ENCODE peak calls at places on chromosome 2, in ten cellular contexts. One of them, this sample, is unnamed.
A peak's percentile ranks its signal among the peaks of the same experiment; 100 is the strongest.

GRCh38 chr2:128464456-128464855 is 145.8 kb upstream of the HS6ST1 start:
- DNase-seq in cardiac fibroblast: no peak
- DNase-seq in epithelial cell of esophagus: no peak
- DNase-seq in body of pancreas: no peak
- DNase-seq in stomach: no peak
- DNase-seq in fibroblast of lung: no peak
- DNase-seq in HepG2: no peak
- DNase-seq in GM12865: no peak
- DNase-seq in right lobe of liver: no peak
- DNase-seq in transverse colon: no peak
- DNase-seq in this sample: no peak

GRCh38 chr2:44291281-44292248 is 16.3 kb downstream of the SLC3A1 start:
- DNase-seq in epithelial cell of esophagus: peak; percentile 90
- DNase-seq in cardiac fibroblast: peak; percentile 73
- DNase-seq in body of pancreas: peak; percentile 84
- DNase-seq in stomach: peak; percentile 84
- DNase-seq in transverse colon: peak; percentile 75
- DNase-seq in fibroblast of lung: peak; percentile 64
- DNase-seq in HepG2: peak; percentile 95
- DNase-seq in GM12865: peak; percentile 11
- DNase-seq in right lobe of liver: peak; percentile 82
- DNase-seq in this sample: peak; percentile 76

GRCh38 chr2:105478670-105479069 is 79.8 kb upstream of the FHL2 start:
- DNase-seq in transverse colon: no peak
- DNase-seq in GM12865: no peak
- DNase-seq in right lobe of liver: no peak
- DNase-seq in stomach: no peak
- DNase-seq in body of pancreas: no peak
- DNase-seq in cardiac fibroblast: no peak
- DNase-seq in fibroblast of lung: no peak
- DNase-seq in epithelial cell of esophagus: no peak
- DNase-seq in HepG2: no peak
- DNase-seq in this sample: no peak

GRCh38 chr2:118239284-118239683 is 151.0 kb downstream of the INSIG2 start:
- DNase-seq in epithelial cell of esophagus: no peak
- DNase-seq in GM12865: no peak
- DNase-seq in right lobe of liver: no peak
- DNase-seq in transverse colon: no peak
- DNase-seq in body of pancreas: no peak
- DNase-seq in stomach: no peak
- DNase-seq in fibroblast of lung: no peak
- DNase-seq in cardiac fibroblast: no peak
- DNase-seq in HepG2: no peak
- DNase-seq in this sample: no peak

GRCh38 chr2:217798743-217799552 is 203.8 kb downstream of the TNS1 start:
- DNase-seq in stomach: peak; percentile 26
- DNase-seq in HepG2: no peak
- DNase-seq in cardiac fibroblast: no peak
- DNase-seq in fibroblast of lung: no peak
- DNase-seq in transverse colon: peak; percentile 32
- DNase-seq in epithelial cell of esophagus: no peak
- DNase-seq in GM12865: peak; percentile 60
- DNase-seq in right lobe of liver: no peak
- DNase-seq in body of pancreas: peak; percentile 9
- DNase-seq in this sample: no peak

GRCh38 chr2:224613543-224614317 is 28.6 kb upstream of the CUL3 start:
- DNase-seq in transverse colon: no peak
- DNase-seq in stomach: no peak
- DNase-seq in fibroblast of lung: no peak
- DNase-seq in right lobe of liver: no peak
- DNase-seq in body of pancreas: no peak
- DNase-seq in epithelial cell of esophagus: no peak
- DNase-seq in HepG2: no peak
- DNase-seq in cardiac fibroblast: no peak
- DNase-seq in GM12865: no peak
- DNase-seq in this sample: no peak

GRCh38 chr2:201855356-201855755 is 49.0 kb downstream of the CDK15 start:
- DNase-seq in stomach: no peak
- DNase-seq in fibroblast of lung: no peak
- DNase-seq in GM12865: no peak
- DNase-seq in transverse colon: no peak
- DNase-seq in right lobe of liver: no peak
- DNase-seq in HepG2: no peak
- DNase-seq in body of pancreas: no peak
- DNase-seq in epithelial cell of esophagus: no peak
- DNase-seq in cardiac fibroblast: no peak
- DNase-seq in this sample: peak; percentile 25

GRCh38 chr2:101307503-101307902 is 998 bp downstream of the RNF149 start:
- DNase-seq in fibroblast of lung: no peak
- DNase-seq in cardiac fibroblast: no peak
- DNase-seq in epithelial cell of esophagus: peak; percentile 61
- DNase-seq in HepG2: no peak
- DNase-seq in stomach: no peak
- DNase-seq in right lobe of liver: no peak
- DNase-seq in transverse colon: no peak
- DNase-seq in GM12865: peak; percentile 16
- DNase-seq in body of pancreas: no peak
- DNase-seq in this sample: no peak

GRCh38 chr2:230823264-230823964 is 41.3 kb upstream of the ITM2C start:
- DNase-seq in transverse colon: no peak
- DNase-seq in body of pancreas: no peak
- DNase-seq in epithelial cell of esophagus: no peak
- DNase-seq in fibroblast of lung: no peak
- DNase-seq in cardiac fibroblast: no peak
- DNase-seq in HepG2: no peak
- DNase-seq in stomach: no peak
- DNase-seq in right lobe of liver: no peak
- DNase-seq in GM12865: no peak
- DNase-seq in this sample: no peak

GRCh38 chr2:166900700-166901099 is 12.4 kb downstream of the XIRP2 start:
- DNase-seq in epithelial cell of esophagus: peak; percentile 36
- DNase-seq in transverse colon: no peak
- DNase-seq in HepG2: peak; percentile 67
- DNase-seq in stomach: no peak
- DNase-seq in right lobe of liver: no peak
- DNase-seq in body of pancreas: no peak
- DNase-seq in fibroblast of lung: peak; percentile 49
- DNase-seq in cardiac fibroblast: peak; percentile 6
- DNase-seq in GM12865: peak; percentile 30
- DNase-seq in this sample: no peak
- H3K4me3 ChIP-seq in epithelial cell of esophagus: no peak overlapping the region
- H3K4me3 ChIP-seq in transverse colon: no peak overlapping the region
- H3K4me3 ChIP-seq in HepG2: no peak overlapping the region
- H3K4me3 ChIP-seq in stomach: no peak overlapping the region
- H3K4me3 ChIP-seq in right lobe of liver: no peak overlapping the region
- H3K4me3 ChIP-seq in body of pancreas: no peak overlapping the region
- H3K4me3 ChIP-seq in fibroblast of lung: no peak overlapping the region
- H3K4me3 ChIP-seq in cardiac fibroblast: no peak overlapping the region
- H3K4me3 ChIP-seq in GM12865: no peak overlapping the region
- H3K4me3 ChIP-seq in this sample: no peak overlapping the region

GRCh38 chr2:43075054-43075593 is 151.3 kb downstream of the ZFP36L2 start:
- DNase-seq in cardiac fibroblast: peak; percentile 96
- DNase-seq in fibroblast of lung: peak; percentile 98
- DNase-seq in body of pancreas: peak; percentile 54
- DNase-seq in GM12865: no peak
- DNase-seq in right lobe of liver: no peak
- DNase-seq in stomach: peak; percentile 64
- DNase-seq in transverse colon: peak; percentile 55
- DNase-seq in HepG2: peak; percentile 76
- DNase-seq in epithelial cell of esophagus: peak; percentile 96
- DNase-seq in this sample: peak; percentile 98
- TF ChIP-seq CTCF in cardiac fibroblast: peak; percentile 21
- TF ChIP-seq CTCF in fibroblast of lung: no peak
- TF ChIP-seq CTCF in body of pancreas: no peak
- TF ChIP-seq CTCF in GM12865: no peak
- TF ChIP-seq CTCF in right lobe of liver: no peak
- TF ChIP-seq CTCF in stomach: no peak
- TF ChIP-seq CTCF in transverse colon: no peak
- TF ChIP-seq CTCF in HepG2: no peak
- TF ChIP-seq CTCF in epithelial cell of esophagus: no peak
- TF ChIP-seq CTCF in this sample: peak; percentile 40

GRCh38 chr2:64698668-64699444 is 45.1 kb upstream of the SERTAD2 start:
- DNase-seq in fibroblast of lung: peak; percentile 80
- DNase-seq in transverse colon: no peak
- DNase-seq in GM12865: peak; percentile 82
- DNase-seq in right lobe of liver: no peak
- DNase-seq in cardiac fibroblast: peak; percentile 58
- DNase-seq in HepG2: peak; percentile 72
- DNase-seq in stomach: no peak
- DNase-seq in body of pancreas: no peak
- DNase-seq in epithelial cell of esophagus: peak; percentile 71
- DNase-seq in this sample: peak; percentile 86
- H3K4me3 ChIP-seq in fibroblast of lung: no peak overlapping the region
- H3K4me3 ChIP-seq in transverse colon: no peak overlapping the region
- H3K4me3 ChIP-seq in GM12865: peak overlapping the region; percentile 29
- H3K4me3 ChIP-seq in right lobe of liver: no peak overlapping the region
- H3K4me3 ChIP-seq in cardiac fibroblast: no peak overlapping the region
- H3K4me3 ChIP-seq in HepG2: no peak overlapping the region
- H3K4me3 ChIP-seq in stomach: no peak overlapping the region
- H3K4me3 ChIP-seq in body of pancreas: no peak overlapping the region
- H3K4me3 ChIP-seq in epithelial cell of esophagus: no peak overlapping the region
- H3K4me3 ChIP-seq in this sample: no peak overlapping the region

GRCh38 chr2:191758420-191759199 is 80.7 kb downstream of the NABP1 start:
- DNase-seq in body of pancreas: peak; percentile 46
- DNase-seq in epithelial cell of esophagus: peak; percentile 89
- DNase-seq in transverse colon: peak; percentile 48
- DNase-seq in right lobe of liver: peak; percentile 57
- DNase-seq in cardiac fibroblast: peak; percentile 45
- DNase-seq in stomach: peak; percentile 58
- DNase-seq in fibroblast of lung: peak; percentile 26
- DNase-seq in GM12865: peak; percentile 80
- DNase-seq in HepG2: peak; percentile 71
- DNase-seq in this sample: peak; percentile 18
- TF ChIP-seq CTCF in body of pancreas: peak; percentile 39
- TF ChIP-seq CTCF in epithelial cell of esophagus: peak; percentile 91
- TF ChIP-seq CTCF in transverse colon: peak; percentile 42
- TF ChIP-seq CTCF in right lobe of liver: peak; percentile 44
- TF ChIP-seq CTCF in cardiac fibroblast: peak; percentile 69
- TF ChIP-seq CTCF in stomach: no peak
- TF ChIP-seq CTCF in fibroblast of lung: peak; percentile 28
- TF ChIP-seq CTCF in GM12865: peak; percentile 87
- TF ChIP-seq CTCF in HepG2: peak; percentile 89
- TF ChIP-seq CTCF in this sample: peak; percentile 44

GRCh38 chr2:102483086-102483485 is 10.1 kb downstream of the SLC9A4 start:
- DNase-seq in GM12865: no peak
- DNase-seq in transverse colon: no peak
- DNase-seq in cardiac fibroblast: no peak
- DNase-seq in epithelial cell of esophagus: no peak
- DNase-seq in HepG2: no peak
- DNase-seq in right lobe of liver: no peak
- DNase-seq in fibroblast of lung: no peak
- DNase-seq in body of pancreas: no peak
- DNase-seq in stomach: no peak
- DNase-seq in this sample: no peak

GRCh38 chr2:102488063-102488462 is 15.0 kb downstream of the SLC9A4 start:
- DNase-seq in GM12865: no peak
- DNase-seq in transverse colon: peak; percentile 62
- DNase-seq in HepG2: no peak
- DNase-seq in fibroblast of lung: peak; percentile 79
- DNase-seq in stomach: peak; percentile 58
- DNase-seq in cardiac fibroblast: peak; percentile 32
- DNase-seq in epithelial cell of esophagus: peak; percentile 98
- DNase-seq in right lobe of liver: no peak
- DNase-seq in body of pancreas: no peak
- DNase-seq in this sample: peak; percentile 73

GRCh38 chr2:102484310-102485061 is 11.5 kb downstream of the SLC9A4 start:
- DNase-seq in stomach: no peak
- DNase-seq in HepG2: no peak
- DNase-seq in transverse colon: no peak
- DNase-seq in right lobe of liver: no peak
- DNase-seq in epithelial cell of esophagus: no peak
- DNase-seq in cardiac fibroblast: no peak
- DNase-seq in GM12865: no peak
- DNase-seq in body of pancreas: no peak
- DNase-seq in fibroblast of lung: no peak
- DNase-seq in this sample: no peak

GRCh38 chr2:102486941-102487702 is 14.1 kb downstream of the SLC9A4 start:
- DNase-seq in body of pancreas: no peak
- DNase-seq in epithelial cell of esophagus: peak; percentile 80
- DNase-seq in fibroblast of lung: no peak
- DNase-seq in stomach: no peak
- DNase-seq in GM12865: no peak
- DNase-seq in right lobe of liver: no peak
- DNase-seq in transverse colon: no peak
- DNase-seq in cardiac fibroblast: no peak
- DNase-seq in HepG2: no peak
- DNase-seq in this sample: no peak

GRCh38 chr2:102485151-102485769 is 12.2 kb downstream of the SLC9A4 start:
- DNase-seq in fibroblast of lung: peak; percentile 45
- DNase-seq in HepG2: no peak
- DNase-seq in GM12865: no peak
- DNase-seq in body of pancreas: no peak
- DNase-seq in stomach: no peak
- DNase-seq in epithelial cell of esophagus: no peak
- DNase-seq in right lobe of liver: no peak
- DNase-seq in cardiac fibroblast: no peak
- DNase-seq in transverse colon: no peak
- DNase-seq in this sample: no peak
- H3K4me3 ChIP-seq in fibroblast of lung: no peak overlapping the region
- H3K4me3 ChIP-seq in HepG2: no peak overlapping the region
- H3K4me3 ChIP-seq in GM12865: no peak overlapping the region
- H3K4me3 ChIP-seq in body of pancreas: no peak overlapping the region
- H3K4me3 ChIP-seq in stomach: no peak overlapping the region
- H3K4me3 ChIP-seq in epithelial cell of esophagus: no peak overlapping the region
- H3K4me3 ChIP-seq in right lobe of liver: no peak overlapping the region
- H3K4me3 ChIP-seq in cardiac fibroblast: no peak overlapping the region
- H3K4me3 ChIP-seq in transverse colon: no peak overlapping the region
- H3K4me3 ChIP-seq in this sample: no peak overlapping the region

This sample was measured in AG10803.